ENCODE peak calls at places on chromosomes 2 and 18, in six cellular contexts. M is transverse colon, V is GM10248, Q is astrocyte of the spinal cord, C is cardiac muscle cell, D is sigmoid colon. P is an unnamed sample.

GRCh38 chr2:24856791-24857211 is 63.2 kb downstream of the ADCY3 start:
- DNase-seq in M (no peak), V (no peak), Q (no peak), C (no peak), D (no peak), P (no peak)

GRCh38 chr2:139872503-139872902 is 1092.3 kb upstream of the NXPH2 start:
- DNase-seq in M (no peak), V (no peak), Q (no peak), C (no peak), D (no peak), P (no peak)

GRCh38 chr18:50468802-50469201 is 91.1 kb upstream of the MAPK4 start:
- DNase-seq in M (no peak), V (no peak), Q (no peak), C (no peak), D (no peak), P (no peak)

GRCh38 chr2:141957321-141957720 is 173.5 kb downstream of the LRP1B start:
- DNase-seq in M (no peak), V (no peak), Q (no peak), C (no peak), D (no peak), P (no peak)

GRCh38 chr2:118224144-118224887 is 136.0 kb downstream of the INSIG2 start:
- DNase-seq in M (peak; percentile 27), V (peak; percentile 52), Q (peak; percentile 26), C (peak; percentile 54), D (no peak), P (peak; percentile 63)

GRCh38 chr2:165957030-165957675 is 3.6 kb upstream of the TTC21B start:
- DNase-seq in M (no peak), V (no peak), Q (no peak), C (no peak), D (no peak), P (no peak)

GRCh38 chr2:206482123-206482522 is 38.8 kb downstream of the ADAM23 start:
- DNase-seq in M (no peak), V (no peak), Q (no peak), C (peak; percentile 8), D (no peak), P (no peak)

GRCh38 chr2:100878000-100878786 is 58.3 kb downstream of the NPAS2 start:
- DNase-seq in M (no peak), V (no peak), Q (no peak), C (peak; percentile 55), D (peak; percentile 70), P (no peak)

GRCh38 chr18:32714571-32715148 is 58.2 kb downstream of the KLHL14 start:
- DNase-seq in M (peak; percentile 31), V (peak; percentile 31), Q (peak; percentile 78), C (peak; percentile 77), D (no peak), P (peak; percentile 41)

GRCh38 chr2:128496700-128497099 is 178.0 kb upstream of the HS6ST1 start:
- DNase-seq in M (no peak), V (no peak), Q (no peak), C (no peak), D (no peak), P (no peak)

GRCh38 chr2:55842009-55842408 is 81.6 kb downstream of the EFEMP1 start:
- DNase-seq in M (no peak), V (no peak), Q (no peak), C (no peak), D (no peak), P (no peak)

GRCh38 chr2:130724455-130724854 is 4.4 kb upstream of the GPR148 start:
- DNase-seq in M (no peak), V (no peak), Q (no peak), C (no peak), D (no peak), P (no peak)

GRCh38 chr2:191933307-191934105 is 86.6 kb upstream of the CAVIN2 start:
- DNase-seq in M (peak; percentile 34), V (peak; percentile 27), Q (no peak), C (no peak), D (no peak), P (no peak)

GRCh38 chr2:202122975-202123765 is 50.1 kb downstream of the KIAA2012 start:
- DNase-seq in M (no peak), V (no peak), Q (no peak), C (no peak), D (no peak), P (no peak)

GRCh38 chr2:207502799-207503198 is 27.0 kb upstream of the CREB1 start:
- DNase-seq in M (no peak), V (peak; percentile 28), Q (no peak), C (no peak), D (no peak), P (no peak)

GRCh38 chr2:239951117-239951734 is 73.9 kb downstream of the NDUFA10 start:
- DNase-seq in M (no peak), V (no peak), Q (no peak), C (no peak), D (peak; percentile 53), P (no peak)

GRCh38 chr2:171523339-171523931 is 1.2 kb downstream of the CYBRD1 start:
- DNase-seq in M (peak; percentile 71), V (peak; percentile 40), Q (peak; percentile 81), C (peak; percentile 69), D (peak; percentile 92), P (peak; percentile 72)

GRCh38 chr18:23994361-23994902 is 20.1 kb upstream of the TTC39C start:
- DNase-seq in M (peak; percentile 30), V (no peak), Q (peak; percentile 91), C (no peak), D (peak; percentile 80), P (no peak)

GRCh38 chr2:97677480-97677879 is 8.0 kb downstream of the C2orf92 start:
- DNase-seq in M (no peak), V (no peak), Q (no peak), C (no peak), D (no peak), P (no peak)

GRCh38 chr18:37330173-37330572 is 235.4 kb downstream of the CELF4 start:
- DNase-seq in M (no peak), V (no peak), Q (no peak), C (no peak), D (no peak), P (no peak)

GRCh38 chr18:58538604-58539386 is 90.1 kb downstream of the ALPK2 start:
- DNase-seq in M (no peak), V (no peak), Q (no peak), C (no peak), D (no peak), P (no peak)

GRCh38 chr2:172098650-172099471 is 3.8 kb downstream of the DLX2 start:
- DNase-seq in M (peak; percentile 34), V (peak; percentile 67), Q (peak; percentile 70), C (peak; percentile 67), D (peak; percentile 63), P (peak; percentile 81)

GRCh38 chr18:36446059-36446458 is 148.5 kb downstream of the FHOD3 start:
- DNase-seq in M (no peak), V (no peak), Q (no peak), C (peak; percentile 77), D (no peak), P (no peak)

GRCh38 chr2:31253344-31254155 is 19.6 kb downstream of the EHD3 start:
- DNase-seq in M (no peak), V (no peak), Q (no peak), C (no peak), D (no peak), P (no peak)

GRCh38 chr2:71710367-71710766 is 257.0 kb downstream of the DYSF start:
- DNase-seq in M (no peak), V (no peak), Q (no peak), C (no peak), D (peak; percentile 9), P (no peak)

GRCh38 chr18:3972291-3972985 is 482.7 kb downstream of the DLGAP1 start:
- DNase-seq in M (no peak), V (no peak), Q (no peak), C (no peak), D (no peak), P (no peak)

GRCh38 chr2:126342457-126342856 is 313.5 kb upstream of the GYPC start:
- DNase-seq in M (no peak), V (no peak), Q (no peak), C (no peak), D (no peak), P (no peak)

GRCh38 chr18:49814147-49814499 is 790 bp upstream of the ACAA2 start:
- DNase-seq in M (peak; percentile 63), V (no peak), Q (peak; percentile 62), C (peak; percentile 75), D (peak; percentile 88), P (peak; percentile 64)

GRCh38 chr2:239809391-239809790 is 215.8 kb downstream of the NDUFA10 start:
- DNase-seq in M (no peak), V (no peak), Q (no peak), C (no peak), D (peak; percentile 64), P (no peak)

GRCh38 chr2:222300725-222301295 is 2.0 kb upstream of the PAX3 start:
- DNase-seq in M (no peak), V (no peak), Q (peak; percentile 51), C (peak; percentile 52), D (no peak), P (no peak)

GRCh38 chr2:167534443-167534842 is 646.2 kb downstream of the XIRP2 start:
- DNase-seq in M (no peak), V (no peak), Q (peak; percentile 10), C (no peak), D (no peak), P (no peak)

GRCh38 chr2:147331790-147332419 is 512.9 kb upstream of the ACVR2A start:
- DNase-seq in M (peak; percentile 38), V (peak; percentile 10), Q (peak; percentile 14), C (peak; percentile 60), D (no peak), P (peak; percentile 16)
- TF ChIP-seq CTCF in M (peak; percentile 39), V (peak; percentile 28), Q (peak; percentile 47), C (peak; percentile 61), D (no peak), P (peak; percentile 55)

GRCh38 chr18:59547691-59548182 is 149.5 kb downstream of the CCBE1 start:
- DNase-seq in M (no peak), V (no peak), Q (peak; percentile 85), C (peak; percentile 78), D (no peak), P (no peak)
- TF ChIP-seq CTCF in M (no peak), V (no peak), Q (peak; percentile 8), C (peak; percentile 35), D (no peak), P (no peak)

GRCh38 chr2:85754313-85755095 is 713 bp downstream of the ATOH8 start:
- DNase-seq in M (peak; percentile 32), V (no peak), Q (peak; percentile 64), C (peak; percentile 65), D (no peak), P (peak; percentile 83)
- TF ChIP-seq CTCF in M (peak; percentile 35), V (no peak), Q (peak; percentile 21), C (peak; percentile 4), D (peak; percentile 19), P (no peak)

DNA sequence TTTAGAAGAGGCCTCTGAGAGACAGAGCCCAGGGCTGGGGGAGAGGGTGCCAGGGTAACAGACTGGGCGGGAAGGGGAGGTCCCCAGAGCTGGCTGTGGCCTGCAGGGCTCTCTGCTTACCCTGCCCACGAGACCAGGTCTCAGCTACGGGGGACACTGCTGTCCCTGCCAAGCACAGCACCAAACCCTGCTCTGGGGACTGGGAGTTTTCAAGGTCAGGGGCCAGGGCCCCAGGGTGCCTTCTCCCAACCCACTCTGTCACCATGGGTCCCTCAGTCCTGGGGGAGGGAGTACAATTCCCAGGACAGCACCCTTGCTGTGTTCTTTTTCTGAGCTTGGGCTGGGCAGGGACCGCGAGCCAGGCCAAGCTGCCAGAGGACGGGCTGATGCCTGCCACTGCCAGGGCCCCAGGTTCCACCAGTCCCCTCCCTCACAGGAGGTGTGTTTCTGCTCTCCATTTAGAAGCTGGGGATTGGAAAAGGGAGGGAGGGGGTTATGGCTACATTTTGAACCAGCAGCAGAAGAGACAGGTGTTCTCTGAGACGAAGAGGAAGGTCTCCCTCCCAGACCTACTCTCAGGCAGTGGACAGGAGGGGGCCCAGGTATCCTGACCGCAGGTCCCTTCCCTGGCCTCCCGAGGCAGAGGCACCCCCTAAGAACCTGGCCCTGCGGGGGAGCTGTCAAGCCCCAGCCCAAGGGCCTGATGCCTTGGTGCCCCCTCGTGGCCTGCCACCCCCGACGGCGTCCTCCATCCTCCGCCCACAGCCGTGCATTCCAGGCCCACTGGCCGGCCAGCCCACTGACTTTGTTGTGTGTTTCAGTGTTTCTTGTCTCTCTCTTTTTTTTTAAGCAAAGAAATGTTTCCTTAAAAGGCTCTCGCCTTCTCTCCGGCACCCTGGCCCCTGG is 80.4 kb downstream of the TNS1 start:
- DNase-seq in M (no peak), V (no peak), Q (no peak), C (no peak), D (peak; percentile 92), P (peak; percentile 50)
- TF ChIP-seq CTCF in M (no peak), V (no peak), Q (peak; percentile 20), C (peak; percentile 26), D (no peak), P (no peak)